ENCODE peak calls at places on chromosomes 13 and 19, in eight cellular contexts. S is occipital lobe; H is omental fat pad; A is CD8-positive, alpha-beta memory T cell; D is upper lobe of left lung; F is GM04503; U is heart left ventricle; C is brain pericyte. Z is an unnamed sample.

GRCh38 chr13:59172076-59172475 is 991.7 kb downstream of the DIAPH3 start:
- DNase-seq in A (no peak), F (no peak), H (no peak), C (no peak), U (no peak), D (no peak), S (no peak), Z (no peak)

GRCh38 chr19:16370671-16371391 is 46.2 kb downstream of the KLF2 start:
- DNase-seq in U (no peak), F (no peak), D (no peak), C (no peak), A (no peak), S (no peak), H (no peak), Z (no peak)

GRCh38 chr19:3589439-3589838 is 4.2 kb downstream of the GIPC3 start:
- DNase-seq in U (no peak), F (no peak), C (no peak), H (no peak), A (no peak), S (no peak), D (no peak), Z (no peak)

GRCh38 chr13:110520431-110521295 is 40.9 kb downstream of the RAB20 start:
- DNase-seq in F (peak), C (peak), H (peak), A (no peak), S (peak), D (peak), U (peak), Z (peak)

GRCh38 chr13:83622422-83622784 is 259.9 kb downstream of the SLITRK1 start:
- DNase-seq in H (no peak), D (no peak), S (no peak), U (no peak), C (no peak), A (no peak), F (no peak), Z (no peak)

GRCh38 chr19:1173160-1173844 is 766 bp downstream of the SBNO2 start:
- DNase-seq in F (no peak), H (no peak), S (no peak), A (no peak), D (peak), U (no peak), C (no peak), Z (no peak)

GRCh38 chr19:8973501-8974091 is 36.6 kb downstream of the MUC16 start:
- DNase-seq in H (no peak), C (no peak), F (no peak), A (no peak), S (no peak), U (no peak), D (no peak), Z (no peak)

GRCh38 chr19:32921624-32922023 is 50.1 kb downstream of the CEP89 start:
- DNase-seq in U (no peak), S (no peak), H (no peak), D (no peak), F (no peak), C (no peak), A (no peak), Z (no peak)

GRCh38 chr13:29905845-29906244 is 55.4 kb upstream of the UBL3 start:
- DNase-seq in S (no peak), F (no peak), A (no peak), H (no peak), U (no peak), D (no peak), C (no peak), Z (no peak)

GRCh38 chr13:33375421-33375820 is 89.9 kb upstream of the STARD13 start:
- DNase-seq in U (no peak), H (no peak), S (no peak), D (no peak), A (no peak), F (no peak), C (no peak), Z (no peak)

GRCh38 chr13:50149932-50150331 is 134.7 kb downstream of the KCNRG start:
- DNase-seq in F (no peak), C (no peak), H (no peak), A (no peak), U (peak), D (no peak), S (no peak), Z (no peak)

GRCh38 chr13:112242777-112243176 is 133.4 kb upstream of the SPACA7 start:
- DNase-seq in F (no peak), C (no peak), A (no peak), U (no peak), H (no peak), D (no peak), S (no peak), Z (no peak)

GRCh38 chr19:19274146-19274545 is 1.0 kb upstream of the TM6SF2 start:
- DNase-seq in C (no peak), D (no peak), H (no peak), A (no peak), S (no peak), U (no peak), F (no peak), Z (no peak)

GRCh38 chr19:8486661-8487136 is 15.7 kb downstream of the PRAM1 start:
- DNase-seq in C (no peak), A (no peak), H (no peak), U (no peak), S (no peak), D (no peak), F (no peak), Z (no peak)

GRCh38 chr13:99256283-99256682 is 1.9 kb downstream of the GPR18 start:
- DNase-seq in H (no peak), D (no peak), F (no peak), U (no peak), C (no peak), A (no peak), S (no peak), Z (no peak)

GRCh38 chr19:1069009-1069779 is 2.2 kb downstream of the ARHGAP45 start:
- DNase-seq in H (no peak), U (peak), F (no peak), A (peak), D (peak), C (no peak), S (no peak), Z (no peak)

GRCh38 chr13:30581582-30581981 is 36.1 kb upstream of the USPL1 start:
- DNase-seq in S (no peak), A (no peak), F (no peak), C (no peak), H (no peak), U (no peak), D (no peak), Z (no peak)

GRCh38 chr19:49585023-49585422 is 3.9 kb downstream of the PRRG2 start:
- DNase-seq in A (no peak), F (no peak), D (no peak), U (no peak), S (no peak), H (no peak), C (no peak), Z (no peak)

GRCh38 chr19:11295665-11296245 is at the start of gene TSPAN16:
- DNase-seq in F (no peak), A (no peak), S (no peak), H (no peak), C (no peak), U (no peak), D (no peak), Z (no peak)

GRCh38 chr13:108947551-108948030 is 318.2 kb downstream of the MYO16 start:
- DNase-seq in U (no peak), F (peak), D (no peak), S (no peak), C (no peak), H (no peak), A (no peak), Z (no peak)

GRCh38 chr19:19305696-19306095 is 14.6 kb downstream of the SUGP1 start:
- DNase-seq in F (no peak), S (peak), A (no peak), D (peak), H (no peak), C (no peak), U (no peak), Z (no peak)

GRCh38 chr13:39224841-39225240 is 186.6 kb downstream of the NHLRC3 start:
- DNase-seq in S (no peak), D (no peak), A (no peak), H (no peak), U (no peak), C (no peak), F (no peak), Z (no peak)

GRCh38 chr13:60397693-60398437 is 845 bp downstream of the TDRD3 start:
- DNase-seq in H (peak), F (peak), U (peak), D (peak), C (peak), A (peak), S (peak), Z (peak)

GRCh38 chr13:31440132-31440531 is 240.4 kb downstream of the B3GLCT start:
- DNase-seq in D (no peak), H (no peak), S (no peak), F (no peak), A (no peak), U (no peak), C (no peak), Z (no peak)

GRCh38 chr13:113029487-113030258 is 60.7 kb downstream of the MCF2L start:
- DNase-seq in F (no peak), C (no peak), H (peak), D (peak), S (no peak), U (no peak), A (peak), Z (no peak)

GRCh38 chr19:34766386-34766785 is 6.6 kb downstream of the ZNF599 start:
- DNase-seq in C (no peak), A (no peak), H (no peak), D (no peak), U (no peak), F (no peak), S (no peak), Z (no peak)

GRCh38 chr13:25335856-25336255 is 34.4 kb downstream of the NUP58 start:
- DNase-seq in C (no peak), S (no peak), D (no peak), H (no peak), F (no peak), A (no peak), U (no peak), Z (no peak)

GRCh38 chr13:106151056-106151699 is 384.3 kb downstream of the EFNB2 start:
- DNase-seq in D (no peak), H (no peak), C (no peak), F (peak), U (no peak), A (no peak), S (no peak), Z (peak)

GRCh38 chr19:41995959-41996797 is 2.1 kb upstream of the ATP1A3 start:
- DNase-seq in F (no peak), H (no peak), A (no peak), D (no peak), C (no peak), U (no peak), S (peak), Z (no peak)

GRCh38 chr13:95002968-95003813 is 290.8 kb upstream of the SOX21 start:
- DNase-seq in S (no peak), F (no peak), H (no peak), C (peak), U (no peak), D (peak), A (no peak), Z (no peak)

GRCh38 chr19:4267101-4267900 is 11.8 kb upstream of the SHD start:
- DNase-seq in C (no peak), D (peak), A (peak), H (peak), S (no peak), U (peak), F (no peak), Z (no peak)